ENCODE peak calls at places on chromosomes 1 and 21, in nine cellular contexts. Q is fibroblast of lung, C is GM23338, S is K562, N is MM.1S, M is hepatocyte, F is astrocyte, A is GM23248, R is HCT116. L is an unnamed sample.

GRCh38 chr1:107153033-107153432 is 12.2 kb downstream of the NTNG1 start:
- DNase-seq in R (no peak), S (peak), C (peak), Q (peak), M (no peak), F (peak), A (no peak), N (peak), L (peak)

GRCh38 chr1:112461200-112461871 is 47.4 kb upstream of the WNT2B start:
- DNase-seq in R (no peak), F (no peak), M (no peak), Q (no peak), A (peak), S (peak), C (peak), N (peak), L (no peak)

GRCh38 chr1:21090460-21090859 is 86.2 kb downstream of the EIF4G3 start:
- DNase-seq in Q (no peak), C (no peak), M (no peak), F (no peak), A (peak), R (no peak), S (no peak), N (no peak), L (no peak)

GRCh38 chr1:151990856-151991198 is 2.8 kb downstream of the S100A10 start:
- DNase-seq in Q (peak), R (no peak), M (peak), A (peak), C (no peak), N (no peak), F (peak), S (no peak), L (peak)

GRCh38 chr21:42556960-42557359 is 43.3 kb downstream of the SLC37A1 start:
- DNase-seq in Q (no peak), S (no peak), F (no peak), A (no peak), R (no peak), M (no peak), N (no peak), C (no peak), L (no peak)

GRCh38 chr1:171754381-171754705 is 12.5 kb upstream of the VAMP4 start:
- DNase-seq in N (no peak), A (peak), F (peak), M (no peak), S (peak), C (peak), Q (peak), R (no peak), L (no peak)

GRCh38 chr1:112708489-112708888 is 1.6 kb upstream of the RHOC start:
- DNase-seq in Q (no peak), S (no peak), A (no peak), R (no peak), N (no peak), F (no peak), M (no peak), C (no peak), L (no peak)

GRCh38 chr1:35300376-35300775 is 31.9 kb downstream of the ZMYM4 start:
- DNase-seq in R (no peak), Q (no peak), M (no peak), A (no peak), S (no peak), C (no peak), F (no peak), N (no peak), L (no peak)

GRCh38 chr1:114208659-114209215 is 55.1 kb upstream of the SYT6 start:
- DNase-seq in M (peak), A (no peak), R (no peak), S (no peak), C (no peak), F (no peak), Q (no peak), N (no peak), L (no peak)

GRCh38 chr21:38660333-38661295 is 145.1 kb upstream of the ETS2 start:
- DNase-seq in N (no peak), F (no peak), R (no peak), S (no peak), M (peak), A (peak), C (peak), Q (peak), L (no peak)
- TF ChIP-seq EZH2 in N (no peak), F (peak), R (no peak), S (no peak), M (peak), A (no peak), C (no peak), Q (peak), L (no peak)

GRCh38 chr1:212607206-212607923 is 1.2 kb upstream of the ATF3 start:
- DNase-seq in N (peak), Q (no peak), M (no peak), R (no peak), F (no peak), S (no peak), C (peak), A (no peak), L (peak)
- TF ChIP-seq EZH2 in N (no peak), Q (peak), M (peak), R (no peak), F (peak), S (peak), C (peak), A (peak), L (no peak)

GRCh38 chr1:156434976-156435550 is 65.5 kb downstream of the MEF2D start:
- DNase-seq in S (no peak), M (no peak), F (no peak), C (peak), A (no peak), Q (no peak), R (no peak), N (no peak), L (no peak)
- TF ChIP-seq EZH2 in S (no peak), M (no peak), F (peak), C (peak), A (no peak), Q (peak), R (no peak), N (no peak), L (no peak)

GRCh38 chr1:220689696-220690095 is 467 bp upstream of the C1orf115 start:
- DNase-seq in S (no peak), Q (no peak), N (no peak), M (no peak), A (no peak), C (no peak), F (no peak), R (no peak), L (no peak)

GRCh38 chr1:220691039-220691684 is 999 bp downstream of the C1orf115 start:
- DNase-seq in F (no peak), C (no peak), A (no peak), S (no peak), N (no peak), R (no peak), Q (no peak), M (peak), L (no peak)

GRCh38 chr1:220692436-220693228 is 2.5 kb downstream of the C1orf115 start:
- DNase-seq in R (no peak), C (no peak), Q (no peak), N (no peak), M (no peak), A (peak), F (no peak), S (no peak), L (no peak)

GRCh38 chr1:220687809-220688208 is 2.4 kb upstream of the C1orf115 start:
- DNase-seq in S (peak), Q (no peak), C (no peak), R (no peak), A (no peak), N (no peak), M (no peak), F (no peak), L (no peak)

DNA sequence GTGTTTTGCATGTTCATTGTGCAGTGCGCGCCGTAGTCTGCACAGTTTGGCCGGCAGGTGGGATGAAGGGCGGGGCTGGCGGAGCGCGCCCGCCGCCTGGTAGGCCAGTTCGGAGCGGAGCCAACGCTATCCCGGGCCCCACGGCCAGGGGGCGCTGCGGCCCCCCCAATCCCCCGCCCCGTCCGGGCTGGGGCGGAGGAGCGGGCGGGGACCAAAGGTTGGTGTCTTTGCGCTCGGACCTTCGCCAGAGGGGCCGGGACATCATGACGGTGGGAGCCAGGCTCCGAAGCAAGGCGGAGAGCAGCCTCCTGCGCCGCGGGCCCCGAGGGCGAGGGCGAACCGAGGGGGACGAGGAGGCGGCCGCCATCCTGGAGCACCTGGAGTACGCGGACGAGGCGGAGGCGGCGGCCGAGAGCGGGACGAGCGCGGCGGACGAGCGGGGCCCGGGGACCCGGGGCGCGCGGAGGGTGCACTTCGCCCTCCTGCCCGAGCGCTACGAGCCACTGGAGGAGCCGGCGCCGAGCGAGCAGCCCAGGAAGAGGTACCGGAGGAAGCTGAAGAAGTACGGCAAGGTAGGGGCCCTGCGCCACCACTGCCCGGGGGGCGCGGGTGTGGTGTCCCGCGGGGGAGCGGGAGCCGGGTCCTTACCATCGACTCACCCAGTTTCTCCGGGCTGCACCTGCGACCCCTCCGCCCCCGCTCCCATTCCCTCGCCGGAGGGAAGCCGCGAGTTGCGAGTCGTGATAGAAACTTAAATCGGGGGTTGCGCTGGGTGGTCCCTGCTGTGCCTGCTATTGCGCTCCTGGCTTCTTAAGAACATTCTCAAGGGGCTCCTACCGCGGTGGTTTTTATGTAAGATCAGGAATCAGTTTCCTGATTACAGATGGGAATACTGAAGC is at the start of gene C1orf115:
- DNase-seq in S (peak), N (peak), A (peak), R (peak), C (peak), F (peak), M (peak), Q (peak), L (peak)
- TF ChIP-seq EZH2 in S (no peak), N (no peak), A (no peak), R (no peak), C (no peak), F (peak), M (no peak), Q (no peak), L (no peak)

DNA sequence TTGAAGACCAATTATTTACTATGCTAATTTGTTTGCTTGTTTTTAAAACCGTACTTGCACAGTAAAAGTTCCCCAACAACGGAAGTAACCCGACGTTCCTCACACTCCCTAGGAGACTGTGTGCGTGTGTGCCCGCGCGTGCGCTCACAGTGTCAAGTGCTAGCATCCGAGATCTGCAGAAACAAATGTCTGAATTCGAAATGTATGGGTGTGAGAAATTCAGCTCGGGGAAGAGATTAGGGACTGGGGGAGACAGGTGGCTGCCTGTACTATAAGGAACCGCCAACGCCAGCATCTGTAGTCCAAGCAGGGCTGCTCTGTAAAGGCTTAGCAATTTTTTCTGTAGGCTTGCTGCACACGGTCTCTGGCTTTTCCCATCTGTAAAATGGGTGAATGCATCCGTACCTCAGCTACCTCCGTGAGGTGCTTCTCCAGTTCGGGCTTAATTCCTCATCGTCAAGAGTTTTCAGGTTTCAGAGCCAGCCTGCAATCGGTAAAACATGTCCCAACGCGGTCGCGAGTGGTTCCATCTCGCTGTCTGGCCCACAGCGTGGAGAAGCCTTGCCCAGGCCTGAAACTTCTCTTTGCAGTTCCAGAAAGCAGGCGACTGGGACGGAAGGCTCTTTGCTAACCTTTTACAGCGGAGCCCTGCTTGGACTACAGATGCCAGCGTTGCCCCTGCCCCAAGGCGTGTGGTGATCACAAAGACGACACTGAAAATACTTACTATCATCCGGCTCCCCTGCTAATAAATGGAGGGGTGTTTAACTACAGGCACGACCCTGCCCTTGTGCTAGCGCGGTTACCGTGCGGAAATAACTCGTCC is 1.2 kb upstream of the OLIG2 start:
- DNase-seq in F (no peak), Q (no peak), R (no peak), C (peak), N (no peak), A (no peak), S (no peak), M (no peak), L (no peak)
- TF ChIP-seq EZH2 in F (peak), Q (peak), R (no peak), C (peak), N (no peak), A (peak), S (no peak), M (peak), L (no peak)

GRCh38 chr1:940121-941026 is 16.7 kb downstream of the SAMD11 start:
- DNase-seq in R (no peak), A (peak), C (peak), F (peak), S (peak), M (peak), N (peak), Q (peak), L (peak)

GRCh38 chr1:938088-938683 is 14.5 kb downstream of the SAMD11 start:
- DNase-seq in N (peak), Q (peak), A (peak), R (no peak), S (peak), M (peak), C (no peak), F (no peak), L (peak)

GRCh38 chr1:938711-939504 is 15.2 kb downstream of the SAMD11 start:
- DNase-seq in M (no peak), S (peak), C (peak), Q (no peak), F (no peak), A (no peak), R (no peak), N (no peak), L (no peak)

GRCh38 chr1:941027-941587 is 17.4 kb downstream of the SAMD11 start:
- DNase-seq in S (no peak), A (peak), F (no peak), R (no peak), M (no peak), N (no peak), C (no peak), Q (no peak), L (no peak)

DNA sequence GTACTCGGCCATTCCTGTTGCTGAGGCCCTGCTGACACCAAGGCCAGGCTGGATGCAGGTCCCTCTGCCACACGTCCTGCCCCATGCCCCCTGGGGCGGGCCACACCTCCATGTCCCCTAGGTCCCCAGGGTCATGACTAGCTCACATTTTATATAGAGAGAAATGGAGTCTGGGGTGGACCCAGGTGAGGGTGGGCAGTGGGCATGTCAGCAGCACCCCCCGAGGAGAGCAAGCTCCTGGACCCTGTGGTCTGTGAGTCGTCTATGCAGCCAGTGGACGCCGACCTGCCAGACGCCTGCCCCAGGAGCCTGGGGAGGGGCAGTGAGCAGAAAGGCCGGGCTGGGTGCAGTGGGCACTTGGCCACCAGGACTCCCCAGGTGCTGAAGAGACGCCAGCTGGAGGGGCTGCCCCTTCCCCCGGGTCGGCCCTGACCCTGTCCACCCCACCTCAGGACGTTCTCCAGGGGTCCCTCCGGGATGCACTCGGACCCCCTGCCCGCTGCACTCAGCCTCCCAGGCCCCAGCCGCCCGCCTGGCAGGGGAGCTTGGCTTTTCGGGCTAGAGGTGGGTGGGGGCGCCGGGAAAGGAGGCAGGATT is 15.9 kb downstream of the SAMD11 start:
- DNase-seq in M (no peak), A (peak), Q (no peak), N (no peak), C (no peak), F (no peak), R (no peak), S (no peak), L (no peak)
- TF ChIP-seq EZH2 in M (no peak), A (no peak), Q (no peak), N (no peak), C (no peak), F (no peak), R (no peak), S (no peak), L (no peak)

GRCh38 chr1:75616436-75617433 is 5.8 kb upstream of the SLC44A5 start:
- DNase-seq in A (peak), C (peak), N (no peak), S (peak), Q (peak), F (peak), R (no peak), M (peak), L (no peak)
- TF ChIP-seq EZH2 in A (no peak), C (peak), N (no peak), S (no peak), Q (peak), F (peak), R (no peak), M (no peak), L (no peak)

GRCh38 chr1:16023050-16023653 is 1.3 kb downstream of the CLCNKA start:
- DNase-seq in M (no peak), A (no peak), R (no peak), S (no peak), F (no peak), N (no peak), C (no peak), Q (no peak), L (no peak)

GRCh38 chr1:16022393-16022792 is 557 bp downstream of the CLCNKA start:
- DNase-seq in M (no peak), A (no peak), S (no peak), Q (no peak), F (no peak), R (no peak), C (no peak), N (no peak), L (no peak)

GRCh38 chr1:16029288-16029687 is 7.5 kb downstream of the CLCNKA start:
- DNase-seq in R (no peak), N (no peak), S (no peak), A (no peak), F (no peak), C (no peak), M (no peak), Q (no peak), L (no peak)

GRCh38 chr1:16028237-16029002 is 6.6 kb downstream of the CLCNKA start:
- DNase-seq in M (no peak), R (no peak), N (no peak), C (no peak), Q (no peak), F (no peak), A (no peak), S (no peak), L (no peak)

DNA sequence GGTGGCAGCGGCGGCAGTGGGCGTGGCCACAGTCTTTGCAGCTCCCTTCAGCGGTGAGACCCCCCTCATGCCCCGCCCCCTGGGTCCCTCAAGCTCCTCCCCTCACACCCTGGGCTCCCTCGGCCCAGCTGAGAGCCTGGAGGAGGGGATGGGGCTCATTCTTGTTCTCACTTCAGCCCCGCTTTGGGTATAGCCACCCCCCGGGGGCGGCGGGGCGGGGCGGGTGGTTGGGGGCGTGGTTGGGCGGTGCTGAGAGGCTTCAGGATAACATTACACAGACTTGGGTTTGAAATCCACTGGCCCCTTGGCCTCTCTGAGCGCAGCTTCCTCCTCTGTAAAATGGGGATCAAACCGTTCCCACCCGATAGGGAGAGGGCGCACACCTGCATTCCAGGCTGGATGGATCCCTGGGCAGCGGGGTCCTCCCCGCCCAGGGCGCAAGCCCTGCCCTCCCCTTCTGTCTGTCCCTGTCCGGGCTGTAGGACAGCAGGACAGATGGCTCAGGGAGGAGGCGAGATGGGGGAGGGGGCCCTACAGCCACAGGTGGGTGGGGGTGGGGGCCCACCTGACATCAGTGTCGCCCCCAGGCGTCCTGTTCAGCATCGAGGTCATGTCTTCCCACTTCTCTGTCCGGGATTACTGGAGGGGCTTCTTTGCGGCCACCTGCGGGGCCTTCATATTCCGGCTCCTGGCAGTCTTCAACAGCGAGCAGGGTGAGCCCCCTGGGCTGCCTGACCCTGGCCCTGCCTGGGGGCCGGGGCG is 5.1 kb downstream of the CLCNKA start:
- DNase-seq in F (no peak), N (peak), M (peak), A (peak), C (peak), S (peak), Q (no peak), R (no peak), L (no peak)
- TF ChIP-seq EZH2 in F (no peak), N (no peak), M (no peak), A (no peak), C (no peak), S (no peak), Q (no peak), R (no peak), L (no peak)